ENCODE peak calls at places on chromosomes 16 and 17, in four cellular contexts. P, J, C and X are unnamed samples.

GRCh38 chr17:69533481-69534234 is 119.2 kb downstream of the MAP2K6 start:
- DNase-seq in J (no peak), P (no peak), C (no peak), X (no peak)

GRCh38 chr16:64391009-64391663 is 730.7 kb downstream of the CDH11 start:
- DNase-seq in C (no peak), P (no peak), J (no peak), X (no peak)

GRCh38 chr17:63419949-63420867 is 25.9 kb downstream of the CYB561 start:
- DNase-seq in P (no peak), J (no peak), C (no peak), X (peak)

GRCh38 chr16:28981517-28981916 is 3.3 kb upstream of the LAT start:
- DNase-seq in J (no peak), C (no peak), P (no peak), X (peak)

GRCh38 chr17:61399131-61400057 is at the start of gene TBX2:
- DNase-seq in P (no peak), C (peak), J (peak), X (no peak)

GRCh38 chr17:79757140-79757745 is 20.7 kb upstream of the CBX2 start:
- DNase-seq in C (no peak), J (no peak), P (no peak), X (no peak)

GRCh38 chr16:28063611-28064061 is at the start of gene GSG1L:
- DNase-seq in J (no peak), C (no peak), P (no peak), X (no peak)

GRCh38 chr16:83040174-83040573 is 413.4 kb downstream of the CDH13 start:
- DNase-seq in J (no peak), C (no peak), P (no peak), X (no peak)

GRCh38 chr16:30893744-30894539 is at the start of gene BCL7C:
- DNase-seq in C (peak), J (peak), P (peak), X (peak)
- TF ChIP-seq POLR2A in C (peak), J (peak), P (peak), X (peak)

GRCh38 chr17:44197980-44198720 is 1.5 kb downstream of the ATXN7L3 start:
- DNase-seq in J (no peak), P (peak), C (peak), X (peak)

GRCh38 chr17:44198721-44199552 is 747 bp downstream of the ATXN7L3 start:
- DNase-seq in J (no peak), P (peak), C (peak), X (peak)

GRCh38 chr17:44197107-44197506 is 2.6 kb downstream of the ATXN7L3 start:
- DNase-seq in J (no peak), P (no peak), C (no peak), X (no peak)

GRCh38 chr17:44200478-44201155 is 933 bp upstream of the ATXN7L3 start:
- DNase-seq in C (peak), J (no peak), P (no peak), X (no peak)

GRCh38 chr17:44199553-44200477 is at the start of gene ATXN7L3:
- DNase-seq in P (peak), C (peak), J (peak), X (peak)
- TF ChIP-seq POLR2A in P (no peak), C (no peak), J (peak), X (no peak)

GRCh38 chr17:45146616-45147101 is 1.6 kb upstream of the HEXIM1 start:
- DNase-seq in C (no peak), P (no peak), J (no peak), X (peak)
- TF ChIP-seq POLR2A in C (no peak), P (peak), J (peak), X (peak)

GRCh38 chr16:9092963-9093477 is 1.6 kb downstream of the HAPSTR1 start:
- DNase-seq in J (no peak), P (no peak), C (peak), X (peak)
- TF ChIP-seq POLR2A in J (no peak), P (no peak), C (no peak), X (no peak)

GRCh38 chr16:11639008-11639562 is 29.2 kb upstream of the SNN start:
- DNase-seq in J (no peak), C (no peak), P (no peak), X (no peak)

GRCh38 chr16:11635679-11636171 is 32.5 kb upstream of the SNN start:
- DNase-seq in P (no peak), C (no peak), J (no peak), X (no peak)

GRCh38 chr16:11637320-11637719 is 30.9 kb upstream of the SNN start:
- DNase-seq in J (no peak), C (no peak), P (no peak), X (no peak)

GRCh38 chr16:11636172-11636721 is 32.0 kb upstream of the SNN start:
- DNase-seq in C (no peak), J (no peak), P (no peak), X (no peak)

DNA sequence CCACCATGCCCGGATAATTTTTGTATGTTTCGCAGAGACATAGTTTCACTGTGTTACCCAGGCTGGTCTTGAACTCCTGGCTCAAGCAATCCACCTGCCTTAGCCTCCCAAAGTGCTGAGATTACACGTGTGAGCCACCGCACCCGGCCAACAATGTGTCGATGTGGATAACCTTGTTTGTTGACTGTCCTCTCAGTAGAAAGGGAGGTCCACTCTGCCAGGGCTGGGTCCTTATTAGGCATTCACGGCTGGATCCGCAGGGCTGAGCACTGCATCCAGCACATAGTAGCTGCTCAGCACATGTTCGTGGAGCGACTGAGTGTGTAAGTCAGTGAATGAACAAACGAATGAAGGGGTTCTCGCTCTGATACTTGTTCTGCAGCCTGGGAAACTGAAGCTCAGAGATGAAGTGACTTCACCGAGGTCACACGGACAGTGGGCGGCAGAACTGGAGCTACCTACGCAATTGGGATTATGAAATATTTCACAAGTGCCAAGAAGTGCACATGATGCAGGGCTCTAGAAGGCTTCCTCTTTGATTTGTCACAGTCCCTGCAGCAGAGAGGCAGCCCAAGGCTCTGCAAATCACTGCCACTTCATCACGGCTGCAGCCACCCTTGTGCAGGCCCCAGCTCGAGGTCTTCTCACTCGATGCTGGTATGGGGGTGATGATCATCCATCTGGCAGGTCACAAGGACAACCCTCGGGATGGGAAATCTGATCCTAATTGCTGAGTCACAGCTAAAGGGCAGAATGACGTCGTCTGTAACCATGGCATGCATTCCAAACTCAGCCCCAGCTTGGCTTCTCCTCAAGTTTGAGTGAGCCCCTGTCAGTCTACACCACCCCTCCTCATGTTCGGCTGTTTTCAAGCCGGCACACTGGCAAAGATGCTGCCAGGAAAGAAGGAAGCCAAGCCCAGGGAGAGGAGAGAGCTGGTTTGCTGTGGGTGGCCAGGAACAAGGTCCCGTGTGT is 28.0 kb upstream of the SNN start:
- DNase-seq in P (no peak), J (peak), C (peak), X (peak)
- TF ChIP-seq POLR2A in P (no peak), J (peak), C (peak), X (no peak)

GRCh38 chr16:74699666-74700065 is 996 bp downstream of the MLKL start:
- DNase-seq in J (no peak), P (no peak), C (no peak), X (no peak)

GRCh38 chr16:74698220-74698619 is 2.4 kb downstream of the MLKL start:
- DNase-seq in J (no peak), P (no peak), C (no peak), X (no peak)

GRCh38 chr16:74700206-74701040 is at the start of gene MLKL:
- DNase-seq in P (no peak), J (peak), C (peak), X (peak)

GRCh38 chr16:74691093-74691855 is 9.4 kb downstream of the MLKL start:
- DNase-seq in C (no peak), P (no peak), J (no peak), X (no peak)

GRCh38 chr16:74695450-74696422 is 4.9 kb downstream of the MLKL start:
- DNase-seq in J (peak), C (peak), P (peak), X (peak)
- TF ChIP-seq POLR2A in J (peak), C (no peak), P (no peak), X (peak)

DNA sequence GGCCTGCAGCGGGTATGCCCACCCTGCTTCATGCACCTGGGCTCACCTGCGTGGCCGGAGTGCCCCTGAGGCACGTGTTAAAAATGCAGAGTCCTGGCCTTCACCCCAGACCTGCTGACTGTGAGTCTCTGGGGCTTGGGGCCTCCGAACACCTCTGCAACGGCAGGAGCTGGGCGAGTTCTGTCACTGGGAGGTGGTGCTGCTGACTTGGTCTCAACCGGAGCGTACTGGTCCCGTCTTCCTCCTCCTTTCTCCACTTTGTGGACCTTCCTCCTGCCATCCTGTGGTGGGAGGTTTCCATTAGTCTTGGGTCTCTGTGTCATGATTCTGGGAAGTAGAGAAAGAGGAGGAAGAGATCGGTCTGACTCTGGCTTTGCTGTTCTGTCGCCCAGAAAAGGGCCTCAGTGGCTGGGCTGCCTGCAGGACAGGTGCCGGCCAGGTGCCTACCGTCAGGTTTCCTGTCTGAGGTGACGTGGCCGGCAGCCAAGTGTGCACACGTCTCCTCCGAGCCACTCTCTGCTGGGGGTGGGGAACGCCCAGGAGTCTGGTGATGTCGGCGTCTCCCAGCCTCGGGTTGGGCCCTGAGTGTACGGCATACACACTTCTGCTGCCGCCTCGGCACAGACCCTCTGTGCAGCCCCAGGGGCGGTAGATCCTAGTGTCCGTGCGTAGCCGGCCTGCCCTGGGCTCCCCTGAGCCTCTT is 6.9 kb downstream of the TSC2 start:
- DNase-seq in J (no peak), C (no peak), P (no peak), X (no peak)
- TF ChIP-seq POLR2A in J (no peak), C (no peak), P (no peak), X (no peak)

GRCh38 chr16:4538067-4538385 is 547 bp downstream of the CDIP1 start:
- DNase-seq in P (no peak), C (no peak), J (no peak), X (no peak)

GRCh38 chr16:4536391-4537106 is 2.0 kb downstream of the CDIP1 start:
- DNase-seq in J (no peak), P (no peak), C (no peak), X (no peak)

GRCh38 chr16:4539716-4540284 is 1.2 kb upstream of the CDIP1 start:
- DNase-seq in P (no peak), J (no peak), C (no peak), X (no peak)

GRCh38 chr16:4537376-4538066 is 1.1 kb downstream of the CDIP1 start:
- DNase-seq in J (no peak), P (no peak), C (peak), X (no peak)

DNA sequence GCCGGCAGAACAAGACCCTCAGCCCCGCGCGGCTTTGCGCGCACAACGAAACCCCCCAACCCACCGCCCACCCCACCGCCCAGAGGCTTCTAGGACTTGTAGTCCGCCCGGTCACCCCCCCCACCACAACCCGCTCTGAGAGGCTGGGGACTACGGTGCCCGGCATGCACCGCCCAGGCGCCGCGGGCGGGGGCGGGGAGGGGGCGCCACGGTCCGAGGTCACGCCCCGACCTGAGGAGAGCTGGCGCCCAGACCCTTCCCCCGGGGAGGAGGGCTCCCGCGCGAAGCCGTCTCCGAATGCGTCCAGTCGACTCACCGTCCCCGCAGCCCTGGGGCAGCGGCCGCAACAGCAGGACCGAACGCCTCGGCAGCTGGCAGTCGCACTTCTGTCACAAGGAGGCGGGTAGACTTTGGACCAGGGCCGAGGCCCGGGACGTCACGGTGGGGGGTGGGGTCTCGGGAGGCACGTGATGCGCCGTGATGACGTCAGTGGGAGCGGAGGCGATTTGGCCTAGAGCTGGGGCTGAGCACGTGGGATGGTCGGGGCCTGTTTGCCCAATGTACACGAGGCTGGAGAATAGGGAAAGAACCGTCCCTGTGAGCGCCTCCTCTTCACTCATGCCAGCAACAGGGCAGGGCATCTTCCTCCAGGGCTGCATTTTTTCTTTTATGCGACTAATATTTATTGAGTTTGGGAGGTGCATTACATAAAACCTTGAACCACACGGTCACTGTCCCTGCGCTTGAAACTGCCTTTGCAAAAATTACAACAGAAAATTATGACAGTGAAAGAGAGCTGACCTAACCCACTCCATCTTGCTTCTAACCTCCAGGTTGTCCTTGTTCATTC is at the start of gene CDIP1:
- DNase-seq in J (peak), P (peak), C (peak), X (peak)
- TF ChIP-seq POLR2A in J (peak), P (peak), C (peak), X (peak)

DNA sequence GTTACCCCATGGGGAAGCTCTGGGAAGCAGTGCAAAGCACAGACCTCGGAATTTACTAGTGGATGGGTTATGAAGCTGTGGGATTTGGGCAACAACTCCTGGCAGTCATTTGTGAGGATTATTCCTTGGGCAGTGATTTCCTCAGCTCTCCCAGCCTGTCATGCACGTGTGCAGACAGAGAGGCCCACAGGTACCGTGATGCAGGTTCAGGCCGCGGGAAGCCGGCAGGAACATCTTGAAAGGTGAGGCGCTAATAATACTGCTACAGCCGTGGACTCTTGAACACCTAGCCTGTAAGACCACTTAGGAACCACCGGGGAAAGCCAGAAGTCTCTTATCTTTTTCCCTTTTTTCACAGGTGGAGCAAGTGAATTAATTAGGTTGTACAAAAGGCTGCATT is 80.2 kb upstream of the CPHXL start:
- DNase-seq in C (no peak), J (no peak), P (no peak), X (no peak)
- TF ChIP-seq POLR2A in C (no peak), J (no peak), P (no peak), X (no peak)

GRCh38 chr16:588639-588888 is 1.3 kb upstream of the RAB40C start:
- DNase-seq in J (no peak), C (no peak), P (no peak), X (peak)
- TF ChIP-seq POLR2A in J (no peak), C (no peak), P (no peak), X (no peak)